ENCODE peak calls at places on chromosomes 12 and 14, in ten cellular contexts. One of them, this sample, is unnamed.

GRCh38 chr12:80714846-80715245 is 1.9 kb upstream of the MYF5 start:
- DNase-seq in astrocyte of the spinal cord: no peak
- DNase-seq in CD8-positive, alpha-beta T cell: no peak
- DNase-seq in tibial artery: no peak
- DNase-seq in endothelial cell: no peak
- DNase-seq in lung: no peak
- DNase-seq in fibroblast of villous mesenchyme: no peak
- DNase-seq in AG04449: no peak
- DNase-seq in Calu3: no peak
- DNase-seq in MCF 10A: no peak
- DNase-seq in this sample: no peak

GRCh38 chr14:105989746-105990302 is 463.4 kb downstream of the TMEM121 start:
- DNase-seq in AG04449: no peak
- DNase-seq in fibroblast of villous mesenchyme: no peak
- DNase-seq in Calu3: no peak
- DNase-seq in MCF 10A: peak; percentile 20
- DNase-seq in CD8-positive, alpha-beta T cell: no peak
- DNase-seq in endothelial cell: no peak
- DNase-seq in lung: no peak
- DNase-seq in tibial artery: no peak
- DNase-seq in astrocyte of the spinal cord: no peak
- DNase-seq in this sample: no peak

GRCh38 chr14:57736391-57736790 is 129.5 kb downstream of the SLC35F4 start:
- DNase-seq in astrocyte of the spinal cord: no peak
- DNase-seq in tibial artery: no peak
- DNase-seq in CD8-positive, alpha-beta T cell: no peak
- DNase-seq in Calu3: no peak
- DNase-seq in endothelial cell: no peak
- DNase-seq in MCF 10A: no peak
- DNase-seq in lung: no peak
- DNase-seq in fibroblast of villous mesenchyme: no peak
- DNase-seq in AG04449: no peak
- DNase-seq in this sample: no peak

GRCh38 chr12:112684742-112685141 is 106.8 kb upstream of the RPH3A start:
- DNase-seq in MCF 10A: no peak
- DNase-seq in AG04449: no peak
- DNase-seq in endothelial cell: no peak
- DNase-seq in lung: no peak
- DNase-seq in astrocyte of the spinal cord: no peak
- DNase-seq in fibroblast of villous mesenchyme: no peak
- DNase-seq in CD8-positive, alpha-beta T cell: no peak
- DNase-seq in tibial artery: no peak
- DNase-seq in Calu3: no peak
- DNase-seq in this sample: no peak

GRCh38 chr14:66530526-66530925 is 22.6 kb downstream of the GPHN start:
- DNase-seq in endothelial cell: no peak
- DNase-seq in tibial artery: no peak
- DNase-seq in AG04449: no peak
- DNase-seq in MCF 10A: peak; percentile 48
- DNase-seq in Calu3: peak; percentile 61
- DNase-seq in lung: no peak
- DNase-seq in astrocyte of the spinal cord: no peak
- DNase-seq in CD8-positive, alpha-beta T cell: no peak
- DNase-seq in fibroblast of villous mesenchyme: no peak
- DNase-seq in this sample: no peak

GRCh38 chr12:19988457-19988856 is 379.9 kb upstream of the PDE3A start:
- DNase-seq in Calu3: no peak
- DNase-seq in CD8-positive, alpha-beta T cell: no peak
- DNase-seq in endothelial cell: no peak
- DNase-seq in fibroblast of villous mesenchyme: peak; percentile 66
- DNase-seq in MCF 10A: no peak
- DNase-seq in lung: no peak
- DNase-seq in AG04449: no peak
- DNase-seq in tibial artery: no peak
- DNase-seq in astrocyte of the spinal cord: peak; percentile 54
- DNase-seq in this sample: no peak

GRCh38 chr12:122825773-122826724 is 9.2 kb upstream of the HIP1R start:
- DNase-seq in astrocyte of the spinal cord: peak; percentile 29
- DNase-seq in Calu3: peak; percentile 73
- DNase-seq in MCF 10A: no peak
- DNase-seq in endothelial cell: no peak
- DNase-seq in AG04449: no peak
- DNase-seq in lung: no peak
- DNase-seq in CD8-positive, alpha-beta T cell: no peak
- DNase-seq in fibroblast of villous mesenchyme: peak; percentile 12
- DNase-seq in tibial artery: peak; percentile 32
- DNase-seq in this sample: no peak

GRCh38 chr14:77290705-77291104 is 19.7 kb upstream of the NGB start:
- DNase-seq in astrocyte of the spinal cord: no peak
- DNase-seq in CD8-positive, alpha-beta T cell: no peak
- DNase-seq in tibial artery: no peak
- DNase-seq in endothelial cell: no peak
- DNase-seq in AG04449: no peak
- DNase-seq in lung: no peak
- DNase-seq in MCF 10A: no peak
- DNase-seq in Calu3: no peak
- DNase-seq in fibroblast of villous mesenchyme: peak; percentile 39
- DNase-seq in this sample: no peak

GRCh38 chr12:27179399-27180214 is 64.5 kb upstream of the STK38L start:
- DNase-seq in lung: no peak
- DNase-seq in tibial artery: no peak
- DNase-seq in AG04449: peak; percentile 97
- DNase-seq in MCF 10A: peak; percentile 94
- DNase-seq in CD8-positive, alpha-beta T cell: no peak
- DNase-seq in fibroblast of villous mesenchyme: peak; percentile 97
- DNase-seq in astrocyte of the spinal cord: peak; percentile 98
- DNase-seq in endothelial cell: no peak
- DNase-seq in Calu3: peak; percentile 67
- DNase-seq in this sample: no peak

GRCh38 chr14:31070431-31070830 is 44.3 kb upstream of the STRN3 start:
- DNase-seq in endothelial cell: no peak
- DNase-seq in AG04449: peak; percentile 85
- DNase-seq in tibial artery: no peak
- DNase-seq in lung: no peak
- DNase-seq in CD8-positive, alpha-beta T cell: no peak
- DNase-seq in fibroblast of villous mesenchyme: peak; percentile 86
- DNase-seq in Calu3: no peak
- DNase-seq in astrocyte of the spinal cord: peak; percentile 94
- DNase-seq in MCF 10A: no peak
- DNase-seq in this sample: no peak

GRCh38 chr14:105355850-105356604 is 41.5 kb downstream of the PACS2 start:
- DNase-seq in AG04449: no peak
- DNase-seq in CD8-positive, alpha-beta T cell: no peak
- DNase-seq in lung: no peak
- DNase-seq in astrocyte of the spinal cord: no peak
- DNase-seq in Calu3: no peak
- DNase-seq in endothelial cell: no peak
- DNase-seq in fibroblast of villous mesenchyme: no peak
- DNase-seq in tibial artery: no peak
- DNase-seq in MCF 10A: no peak
- DNase-seq in this sample: no peak

GRCh38 chr12:79690156-79690605 is 583 bp downstream of the PAWR start:
- DNase-seq in AG04449: no peak
- DNase-seq in CD8-positive, alpha-beta T cell: no peak
- DNase-seq in MCF 10A: no peak
- DNase-seq in fibroblast of villous mesenchyme: peak; percentile 24
- DNase-seq in endothelial cell: peak; percentile 50
- DNase-seq in astrocyte of the spinal cord: no peak
- DNase-seq in lung: no peak
- DNase-seq in tibial artery: peak; percentile 70
- DNase-seq in Calu3: peak; percentile 55
- DNase-seq in this sample: no peak

GRCh38 chr12:98838282-98838681 is 193.2 kb downstream of the APAF1 start:
- DNase-seq in endothelial cell: no peak
- DNase-seq in tibial artery: no peak
- DNase-seq in MCF 10A: peak; percentile 12
- DNase-seq in CD8-positive, alpha-beta T cell: no peak
- DNase-seq in Calu3: no peak
- DNase-seq in astrocyte of the spinal cord: peak; percentile 67
- DNase-seq in lung: no peak
- DNase-seq in fibroblast of villous mesenchyme: peak; percentile 3
- DNase-seq in AG04449: no peak
- DNase-seq in this sample: no peak
- TF ChIP-seq CTCF in endothelial cell: peak; percentile 67
- TF ChIP-seq CTCF in tibial artery: peak; percentile 11
- TF ChIP-seq CTCF in MCF 10A: no peak
- TF ChIP-seq CTCF in CD8-positive, alpha-beta T cell: no peak
- TF ChIP-seq CTCF in Calu3: no peak
- TF ChIP-seq CTCF in astrocyte of the spinal cord: peak; percentile 61
- TF ChIP-seq CTCF in lung: no peak
- TF ChIP-seq CTCF in fibroblast of villous mesenchyme: peak; percentile 54
- TF ChIP-seq CTCF in AG04449: peak; percentile 24
- TF ChIP-seq CTCF in this sample: peak; percentile 56

DNA sequence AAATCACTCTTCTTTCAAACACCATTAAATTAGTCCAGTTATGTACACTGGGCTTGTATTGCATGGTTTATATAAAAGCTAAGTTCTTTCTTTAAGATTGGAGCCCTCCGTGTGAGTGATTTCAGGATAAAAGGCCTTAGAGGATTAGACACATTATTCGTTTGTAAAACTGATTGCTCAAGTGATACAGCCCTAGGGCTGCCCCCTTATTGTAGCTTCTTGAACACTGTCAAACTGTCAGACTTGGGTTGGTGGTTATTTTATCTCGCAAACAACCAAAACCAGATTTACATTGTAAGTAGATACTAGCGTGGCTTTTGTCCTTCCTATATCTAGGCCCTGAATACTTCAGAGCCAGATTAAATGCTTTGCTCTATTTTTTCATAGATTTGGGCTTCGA is 129.2 kb downstream of the ETV6 start:
- DNase-seq in CD8-positive, alpha-beta T cell: no peak
- DNase-seq in endothelial cell: no peak
- DNase-seq in astrocyte of the spinal cord: no peak
- DNase-seq in lung: no peak
- DNase-seq in fibroblast of villous mesenchyme: no peak
- DNase-seq in Calu3: no peak
- DNase-seq in MCF 10A: no peak
- DNase-seq in tibial artery: no peak
- DNase-seq in AG04449: no peak
- DNase-seq in this sample: no peak
- TF ChIP-seq CTCF in CD8-positive, alpha-beta T cell: no peak
- TF ChIP-seq CTCF in endothelial cell: no peak
- TF ChIP-seq CTCF in astrocyte of the spinal cord: no peak
- TF ChIP-seq CTCF in lung: no peak
- TF ChIP-seq CTCF in fibroblast of villous mesenchyme: no peak
- TF ChIP-seq CTCF in Calu3: no peak
- TF ChIP-seq CTCF in MCF 10A: no peak
- TF ChIP-seq CTCF in tibial artery: no peak
- TF ChIP-seq CTCF in AG04449: no peak
- TF ChIP-seq CTCF in this sample: no peak

GRCh38 chr14:100374891-100375272 is 51.7 kb downstream of the SLC25A47 start:
- DNase-seq in tibial artery: no peak
- DNase-seq in MCF 10A: no peak
- DNase-seq in Calu3: no peak
- DNase-seq in AG04449: no peak
- DNase-seq in fibroblast of villous mesenchyme: no peak
- DNase-seq in astrocyte of the spinal cord: peak; percentile 12
- DNase-seq in lung: no peak
- DNase-seq in CD8-positive, alpha-beta T cell: no peak
- DNase-seq in endothelial cell: no peak
- DNase-seq in this sample: no peak

GRCh38 chr14:100375963-100376735 is 53.0 kb downstream of the SLC25A47 start:
- DNase-seq in AG04449: peak; percentile 70
- DNase-seq in fibroblast of villous mesenchyme: peak; percentile 97
- DNase-seq in astrocyte of the spinal cord: peak; percentile 97
- DNase-seq in MCF 10A: peak; percentile 94
- DNase-seq in CD8-positive, alpha-beta T cell: peak; percentile 93
- DNase-seq in lung: peak; percentile 92
- DNase-seq in endothelial cell: peak; percentile 97
- DNase-seq in tibial artery: peak; percentile 98
- DNase-seq in Calu3: peak; percentile 95
- DNase-seq in this sample: peak; percentile 91

GRCh38 chr14:100375273-100375962 is 52.3 kb downstream of the SLC25A47 start:
- DNase-seq in endothelial cell: peak; percentile 28
- DNase-seq in CD8-positive, alpha-beta T cell: peak; percentile 14
- DNase-seq in Calu3: peak; percentile 76
- DNase-seq in AG04449: peak; percentile 92
- DNase-seq in fibroblast of villous mesenchyme: peak; percentile 99
- DNase-seq in MCF 10A: peak; percentile 91
- DNase-seq in astrocyte of the spinal cord: peak; percentile 96
- DNase-seq in lung: peak; percentile 86
- DNase-seq in tibial artery: peak; percentile 84
- DNase-seq in this sample: no peak

GRCh38 chr14:100374270-100374669 is 51.1 kb downstream of the SLC25A47 start:
- DNase-seq in fibroblast of villous mesenchyme: no peak
- DNase-seq in AG04449: no peak
- DNase-seq in astrocyte of the spinal cord: no peak
- DNase-seq in lung: no peak
- DNase-seq in tibial artery: no peak
- DNase-seq in MCF 10A: no peak
- DNase-seq in Calu3: no peak
- DNase-seq in CD8-positive, alpha-beta T cell: no peak
- DNase-seq in endothelial cell: no peak
- DNase-seq in this sample: no peak

GRCh38 chr14:100376751-100377171 is 53.6 kb downstream of the SLC25A47 start:
- DNase-seq in AG04449: no peak
- DNase-seq in CD8-positive, alpha-beta T cell: no peak
- DNase-seq in lung: no peak
- DNase-seq in Calu3: peak; percentile 53
- DNase-seq in endothelial cell: peak; percentile 40
- DNase-seq in MCF 10A: peak; percentile 53
- DNase-seq in fibroblast of villous mesenchyme: peak; percentile 49
- DNase-seq in astrocyte of the spinal cord: no peak
- DNase-seq in tibial artery: no peak
- DNase-seq in this sample: no peak
- TF ChIP-seq CTCF in AG04449: peak; percentile 49
- TF ChIP-seq CTCF in CD8-positive, alpha-beta T cell: no peak
- TF ChIP-seq CTCF in lung: no peak
- TF ChIP-seq CTCF in Calu3: no peak
- TF ChIP-seq CTCF in endothelial cell: no peak
- TF ChIP-seq CTCF in MCF 10A: peak; percentile 40
- TF ChIP-seq CTCF in fibroblast of villous mesenchyme: peak; percentile 58
- TF ChIP-seq CTCF in astrocyte of the spinal cord: no peak
- TF ChIP-seq CTCF in tibial artery: no peak
- TF ChIP-seq CTCF in this sample: no peak

DNA sequence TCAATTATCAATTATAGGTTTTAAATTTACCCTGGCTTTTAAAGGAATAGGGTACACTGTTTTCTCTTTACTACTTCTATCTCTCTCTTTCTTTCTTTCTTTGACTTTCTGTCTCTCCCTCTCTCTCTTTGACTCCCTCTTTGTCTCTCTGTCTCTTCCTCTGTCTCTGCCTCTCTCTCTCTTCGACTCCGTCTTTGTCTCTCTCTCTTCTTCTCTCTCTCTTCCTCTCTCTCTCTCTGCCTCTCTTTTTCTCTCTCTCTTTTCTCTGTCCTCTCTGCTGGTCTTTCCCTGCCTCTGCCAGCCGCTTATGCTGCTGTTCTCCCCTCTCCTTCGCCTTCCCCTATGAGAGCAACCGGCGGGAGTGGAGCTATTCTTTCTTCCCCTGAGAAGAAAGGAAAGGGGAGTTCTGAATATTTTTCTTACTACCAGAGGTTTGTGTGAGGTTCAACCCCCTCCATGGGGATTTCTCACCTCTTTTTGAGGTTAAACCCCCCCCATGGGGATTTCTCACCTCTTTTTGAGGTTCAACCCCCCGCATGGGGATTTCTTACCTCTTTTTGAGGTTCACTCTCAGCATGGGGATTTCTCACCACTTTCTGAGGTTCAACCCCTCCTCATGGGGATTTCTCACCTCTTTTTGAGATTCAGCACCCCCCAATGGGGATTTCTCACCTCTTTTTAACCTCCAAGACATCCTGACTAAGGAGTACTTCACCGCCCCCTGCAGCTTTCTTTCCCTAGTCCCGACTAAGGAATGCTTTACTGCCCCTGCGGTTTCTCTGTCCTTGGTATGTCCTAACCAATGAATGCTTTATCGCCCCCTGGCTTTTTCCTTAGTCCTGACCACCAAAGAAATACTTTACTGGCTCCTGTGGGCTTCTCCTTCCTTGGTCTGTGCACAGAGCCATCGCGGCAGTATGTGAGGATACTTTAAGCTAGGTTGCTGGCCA is 27.4 kb upstream of the DDHD1 start:
- DNase-seq in fibroblast of villous mesenchyme: peak; percentile 46
- DNase-seq in CD8-positive, alpha-beta T cell: peak; percentile 13
- DNase-seq in astrocyte of the spinal cord: peak; percentile 33
- DNase-seq in MCF 10A: peak; percentile 4
- DNase-seq in AG04449: no peak
- DNase-seq in tibial artery: no peak
- DNase-seq in endothelial cell: no peak
- DNase-seq in Calu3: no peak
- DNase-seq in lung: no peak
- DNase-seq in this sample: no peak
- TF ChIP-seq CTCF in fibroblast of villous mesenchyme: peak; percentile 37
- TF ChIP-seq CTCF in CD8-positive, alpha-beta T cell: no peak
- TF ChIP-seq CTCF in astrocyte of the spinal cord: peak; percentile 20
- TF ChIP-seq CTCF in MCF 10A: no peak
- TF ChIP-seq CTCF in AG04449: no peak
- TF ChIP-seq CTCF in tibial artery: no peak
- TF ChIP-seq CTCF in endothelial cell: peak; percentile 23
- TF ChIP-seq CTCF in Calu3: no peak
- TF ChIP-seq CTCF in lung: no peak
- TF ChIP-seq CTCF in this sample: peak; percentile 37

This sample was measured in progenitor cell of endocrine pancreas.